ENCODE peak calls at places on chromosomes 6 and 20, in four cellular contexts. One of them, this sample, is unnamed.

GRCh38 chr6:72272958-72273357 is 348.9 kb upstream of the KCNQ5 start:
- DNase-seq in astrocyte of the spinal cord: peak
- DNase-seq in fibroblast of lung: peak
- DNase-seq in endothelial cell: no peak
- DNase-seq in this sample: peak

GRCh38 chr6:15674690-15675386 is 12.0 kb upstream of the DTNBP1 start:
- DNase-seq in astrocyte of the spinal cord: no peak
- DNase-seq in fibroblast of lung: no peak
- DNase-seq in endothelial cell: no peak
- DNase-seq in this sample: no peak

GRCh38 chr6:43836507-43836906 is 66.5 kb downstream of the VEGFA start:
- DNase-seq in astrocyte of the spinal cord: no peak
- DNase-seq in fibroblast of lung: no peak
- DNase-seq in endothelial cell: no peak
- DNase-seq in this sample: no peak

GRCh38 chr20:37627060-37627766 is 66.6 kb upstream of the CTNNBL1 start:
- DNase-seq in astrocyte of the spinal cord: peak
- DNase-seq in fibroblast of lung: peak
- DNase-seq in endothelial cell: peak
- DNase-seq in this sample: peak

GRCh38 chr6:54873589-54873988 is 27.0 kb downstream of the FAM83B start:
- DNase-seq in astrocyte of the spinal cord: no peak
- DNase-seq in fibroblast of lung: no peak
- DNase-seq in endothelial cell: no peak
- DNase-seq in this sample: no peak

GRCh38 chr6:129342243-129342642 is 367.7 kb downstream of the ARHGAP18 start:
- DNase-seq in astrocyte of the spinal cord: no peak
- DNase-seq in fibroblast of lung: peak
- DNase-seq in endothelial cell: no peak
- DNase-seq in this sample: peak

GRCh38 chr6:126337323-126337722 is 2.6 kb upstream of the CENPW start:
- DNase-seq in astrocyte of the spinal cord: no peak
- DNase-seq in fibroblast of lung: peak
- DNase-seq in endothelial cell: no peak
- DNase-seq in this sample: peak

GRCh38 chr6:36066817-36067216 is 39.2 kb downstream of the MAPK14 start:
- DNase-seq in astrocyte of the spinal cord: no peak
- DNase-seq in fibroblast of lung: no peak
- DNase-seq in endothelial cell: no peak
- DNase-seq in this sample: no peak

GRCh38 chr6:169741344-169741743 is 10.0 kb downstream of the DYNLT2 start:
- DNase-seq in astrocyte of the spinal cord: no peak
- DNase-seq in fibroblast of lung: no peak
- DNase-seq in endothelial cell: no peak
- DNase-seq in this sample: no peak

GRCh38 chr20:1491281-1491840 is at the start of gene SIRPB2:
- DNase-seq in astrocyte of the spinal cord: no peak
- DNase-seq in fibroblast of lung: no peak
- DNase-seq in endothelial cell: peak
- DNase-seq in this sample: no peak

GRCh38 chr6:35044145-35044745 is 96.9 kb downstream of the TCP11 start:
- DNase-seq in astrocyte of the spinal cord: peak
- DNase-seq in fibroblast of lung: no peak
- DNase-seq in endothelial cell: no peak
- DNase-seq in this sample: no peak

GRCh38 chr6:1908784-1909183 is 299.1 kb downstream of the FOXC1 start:
- DNase-seq in astrocyte of the spinal cord: no peak
- DNase-seq in fibroblast of lung: no peak
- DNase-seq in endothelial cell: no peak
- DNase-seq in this sample: no peak

GRCh38 chr6:72042088-72042487 is 155.7 kb downstream of the RIMS1 start:
- DNase-seq in astrocyte of the spinal cord: no peak
- DNase-seq in fibroblast of lung: no peak
- DNase-seq in endothelial cell: no peak
- DNase-seq in this sample: peak

GRCh38 chr6:159852877-159853276 is 37.9 kb upstream of the MAS1 start:
- DNase-seq in astrocyte of the spinal cord: no peak
- DNase-seq in fibroblast of lung: peak
- DNase-seq in endothelial cell: no peak
- DNase-seq in this sample: peak

DNA sequence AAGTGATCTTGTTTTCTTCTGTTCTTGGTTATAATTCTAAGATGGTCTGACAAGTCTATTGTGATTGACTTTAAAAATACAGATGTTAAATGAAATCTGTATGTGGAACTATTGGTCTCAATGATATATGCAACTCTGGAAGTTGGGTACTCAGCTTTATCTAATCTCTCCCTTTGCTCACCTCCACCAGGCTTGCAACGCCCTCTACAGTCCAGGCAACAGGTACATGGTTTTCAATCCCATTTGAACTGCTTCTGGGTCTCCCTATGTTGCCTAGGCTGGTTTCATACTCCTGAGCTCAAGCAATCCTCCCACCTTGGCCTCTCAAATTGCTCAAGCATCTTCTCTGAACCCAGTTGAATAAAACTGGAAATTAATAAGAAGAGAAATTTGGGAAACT is 25.6 kb upstream of the HLA-DQB1 start:
- DNase-seq in astrocyte of the spinal cord: no peak
- DNase-seq in fibroblast of lung: no peak
- DNase-seq in endothelial cell: peak
- DNase-seq in this sample: no peak
- TF ChIP-seq CTCF in astrocyte of the spinal cord: no peak
- TF ChIP-seq CTCF in fibroblast of lung: no peak
- TF ChIP-seq CTCF in endothelial cell: no peak
- TF ChIP-seq CTCF in this sample: no peak

DNA sequence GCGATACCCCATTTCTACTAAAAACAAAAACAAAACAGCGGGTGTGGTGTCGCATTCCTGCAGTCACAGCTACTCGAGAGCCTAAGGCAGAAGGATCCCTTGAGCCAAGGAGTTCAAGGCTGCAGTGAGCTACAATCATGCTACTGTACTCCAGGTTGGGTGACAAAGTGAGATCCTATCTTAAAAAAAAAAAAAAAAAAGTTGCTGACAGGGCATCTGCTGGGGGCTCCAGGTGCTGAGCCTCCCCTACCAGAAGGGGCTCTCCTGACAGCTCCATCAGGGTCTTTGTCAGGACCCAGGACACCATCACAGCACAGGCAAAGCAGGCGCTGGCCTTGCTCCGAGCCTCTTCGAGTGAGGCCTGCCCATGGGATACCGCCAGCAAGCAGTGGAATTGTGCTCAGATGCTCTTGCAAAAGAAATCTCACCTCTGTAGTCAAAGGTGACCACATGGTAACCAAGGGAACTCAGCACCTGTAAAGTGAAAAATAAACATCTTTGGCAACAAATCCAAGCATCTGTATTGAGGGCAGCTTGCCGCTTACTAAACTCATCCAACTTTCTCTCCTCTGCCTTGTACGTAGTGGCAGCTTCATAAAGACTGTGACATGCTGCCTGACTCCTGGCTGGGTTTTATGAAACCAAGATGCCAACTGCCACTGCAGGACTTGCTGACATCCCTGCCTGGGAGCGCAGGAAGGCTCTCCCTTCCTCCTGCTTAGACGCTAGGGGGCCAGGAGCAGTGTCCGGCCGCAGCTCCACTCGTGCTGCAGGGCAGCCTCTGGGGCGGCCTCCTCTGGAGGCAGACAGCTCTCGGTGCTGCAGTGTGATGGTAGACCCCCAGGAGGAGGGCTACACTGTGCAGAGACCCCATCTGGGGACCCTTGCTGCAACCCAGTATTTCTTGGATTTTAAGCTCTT is 66.9 kb downstream of the PYGB start:
- DNase-seq in astrocyte of the spinal cord: no peak
- DNase-seq in fibroblast of lung: no peak
- DNase-seq in endothelial cell: no peak
- DNase-seq in this sample: no peak
- TF ChIP-seq CTCF in astrocyte of the spinal cord: peak
- TF ChIP-seq CTCF in fibroblast of lung: no peak
- TF ChIP-seq CTCF in endothelial cell: no peak
- TF ChIP-seq CTCF in this sample: no peak

GRCh38 chr20:18904624-18905023 is 91.0 kb downstream of the SCP2D1 start:
- DNase-seq in astrocyte of the spinal cord: no peak
- DNase-seq in fibroblast of lung: no peak
- DNase-seq in endothelial cell: peak
- DNase-seq in this sample: peak

GRCh38 chr20:18906046-18906445 is 92.5 kb downstream of the SCP2D1 start:
- DNase-seq in astrocyte of the spinal cord: no peak
- DNase-seq in fibroblast of lung: no peak
- DNase-seq in endothelial cell: no peak
- DNase-seq in this sample: no peak

GRCh38 chr20:18902181-18902725 is 88.7 kb downstream of the SCP2D1 start:
- DNase-seq in astrocyte of the spinal cord: no peak
- DNase-seq in fibroblast of lung: no peak
- DNase-seq in endothelial cell: no peak
- DNase-seq in this sample: no peak

GRCh38 chr20:18907353-18907752 is 93.8 kb downstream of the SCP2D1 start:
- DNase-seq in astrocyte of the spinal cord: no peak
- DNase-seq in fibroblast of lung: no peak
- DNase-seq in endothelial cell: no peak
- DNase-seq in this sample: no peak

DNA sequence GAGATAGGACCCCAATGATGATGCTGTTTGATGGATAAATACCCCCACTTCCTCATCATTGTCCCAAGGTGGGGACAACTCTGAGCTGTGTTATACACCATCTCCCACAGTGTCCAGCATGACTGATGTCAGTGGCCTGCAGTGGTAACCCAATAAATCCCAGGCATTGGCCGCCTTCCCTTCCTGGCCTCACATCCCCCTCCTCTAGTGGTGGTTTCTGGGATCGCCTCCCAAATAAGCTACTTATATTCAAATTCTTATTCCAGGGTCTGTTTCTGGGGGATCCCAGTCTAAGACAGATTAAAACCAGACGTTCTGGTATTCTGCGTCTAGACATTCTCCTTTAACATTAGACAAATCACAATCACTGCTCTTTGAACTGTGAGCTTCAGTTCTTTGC is 90.6 kb downstream of the SCP2D1 start:
- DNase-seq in astrocyte of the spinal cord: no peak
- DNase-seq in fibroblast of lung: no peak
- DNase-seq in endothelial cell: no peak
- DNase-seq in this sample: no peak
- TF ChIP-seq CTCF in astrocyte of the spinal cord: no peak
- TF ChIP-seq CTCF in fibroblast of lung: no peak
- TF ChIP-seq CTCF in endothelial cell: peak
- TF ChIP-seq CTCF in this sample: peak

DNA sequence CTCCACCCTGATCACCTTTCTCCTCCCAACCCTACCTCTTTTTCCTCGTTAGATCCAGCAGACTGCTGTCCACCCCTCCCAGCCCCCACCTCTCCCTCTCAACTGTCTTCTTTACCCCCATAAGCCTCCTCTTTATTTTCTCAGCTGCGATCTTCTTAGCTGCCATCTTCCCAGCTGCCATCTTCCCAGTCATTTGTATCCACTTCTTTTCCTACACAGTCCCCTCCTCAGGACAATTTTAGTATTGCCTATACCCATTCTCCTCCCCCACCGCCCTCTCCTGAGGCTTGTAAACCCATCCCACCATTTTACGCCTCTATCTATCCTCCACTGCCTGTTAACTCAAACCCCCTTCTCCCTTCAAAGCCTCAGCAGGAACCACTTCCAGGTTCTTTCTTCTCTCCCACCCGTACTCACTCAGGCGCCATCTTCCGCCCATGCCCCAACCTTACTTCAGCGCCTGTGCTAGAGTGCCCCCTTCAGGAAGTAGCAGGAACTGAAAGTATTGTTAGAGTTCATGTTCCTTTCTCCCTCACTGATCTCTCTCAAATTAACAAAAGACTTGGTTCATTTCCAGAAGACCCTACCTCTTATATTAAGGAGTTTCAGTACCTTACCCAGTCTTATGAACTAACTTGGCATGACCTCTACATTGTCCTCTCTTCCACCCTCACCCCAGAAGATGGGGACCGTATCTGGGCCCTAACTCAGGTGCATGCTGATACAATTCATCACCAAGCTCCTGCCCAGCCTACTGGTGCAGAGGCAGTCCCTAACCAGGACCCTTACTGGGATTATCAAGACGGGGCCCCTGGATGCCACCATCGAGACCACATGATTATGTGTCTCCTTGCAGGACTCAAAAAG is 236.0 kb downstream of the ADGRG6 start:
- DNase-seq in astrocyte of the spinal cord: no peak
- DNase-seq in fibroblast of lung: peak
- DNase-seq in endothelial cell: no peak
- DNase-seq in this sample: peak
- TF ChIP-seq CTCF in astrocyte of the spinal cord: peak
- TF ChIP-seq CTCF in fibroblast of lung: peak
- TF ChIP-seq CTCF in endothelial cell: peak
- TF ChIP-seq CTCF in this sample: peak

DNA sequence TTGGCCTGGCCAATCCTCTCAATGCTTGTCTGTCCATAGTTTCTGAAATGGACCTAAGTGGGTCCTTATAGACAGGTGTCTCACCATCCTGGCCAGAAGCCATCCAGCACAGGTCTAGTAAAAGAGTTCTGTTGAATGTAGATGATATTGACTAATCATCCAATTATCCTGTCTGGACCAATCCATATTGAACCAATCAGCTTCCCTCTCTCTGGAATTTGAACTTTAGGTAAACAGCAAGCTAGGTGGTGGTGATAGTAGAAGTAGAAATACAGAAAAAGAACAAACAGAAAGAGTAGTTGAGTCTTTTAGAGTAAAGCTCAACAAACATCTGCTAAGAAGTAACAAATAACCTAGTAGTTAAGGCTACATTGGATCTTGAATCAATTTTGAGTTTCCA is 9.5 kb upstream of the PNRC1 start:
- DNase-seq in astrocyte of the spinal cord: no peak
- DNase-seq in fibroblast of lung: no peak
- DNase-seq in endothelial cell: no peak
- DNase-seq in this sample: no peak
- TF ChIP-seq CTCF in astrocyte of the spinal cord: no peak
- TF ChIP-seq CTCF in fibroblast of lung: no peak
- TF ChIP-seq CTCF in endothelial cell: no peak
- TF ChIP-seq CTCF in this sample: no peak

GRCh38 chr6:153816306-153816845 is 222.7 kb upstream of the OPRM1 start:
- DNase-seq in astrocyte of the spinal cord: no peak
- DNase-seq in fibroblast of lung: no peak
- DNase-seq in endothelial cell: no peak
- DNase-seq in this sample: no peak

GRCh38 chr6:153814136-153814535 is 224.9 kb upstream of the OPRM1 start:
- DNase-seq in astrocyte of the spinal cord: no peak
- DNase-seq in fibroblast of lung: no peak
- DNase-seq in endothelial cell: no peak
- DNase-seq in this sample: no peak
- TF ChIP-seq CTCF in astrocyte of the spinal cord: no peak
- TF ChIP-seq CTCF in fibroblast of lung: no peak
- TF ChIP-seq CTCF in endothelial cell: peak
- TF ChIP-seq CTCF in this sample: no peak